ENCODE peak calls at places on chromosomes 4 and X, in nine cellular contexts. R, Z, Y, F, H, C, I, J and M are unnamed samples.

GRCh38 chrX:131068945-131069719 is 11.0 kb downstream of the ARHGAP36 start:
- DNase-seq in F (peak), Y (peak), I (no peak), C (no peak), R (peak), J (no peak), Z (no peak), H (no peak), M (no peak)

GRCh38 chrX:118437283-118437682 is 58.3 kb upstream of the DOCK11 start:
- DNase-seq in Z (no peak), J (no peak), C (no peak), F (no peak), H (peak), R (no peak), I (no peak), Y (no peak), M (no peak)

GRCh38 chr4:14844059-14844458 is 158.2 kb upstream of the CPEB2 start:
- DNase-seq in I (no peak), H (no peak), Y (no peak), R (no peak), F (no peak), Z (no peak), C (no peak), J (no peak), M (no peak)

GRCh38 chr4:122689972-122690371 is 42.5 kb upstream of the BBS12 start:
- DNase-seq in Z (no peak), F (no peak), C (no peak), J (peak), R (no peak), Y (peak), H (no peak), I (no peak), M (no peak)

GRCh38 chrX:110733166-110733565 is 62.5 kb downstream of the CHRDL1 start:
- DNase-seq in Y (no peak), I (no peak), J (no peak), R (no peak), F (no peak), H (no peak), C (no peak), Z (no peak), M (no peak)

GRCh38 chr4:112975567-112976355 is 73.7 kb upstream of the ANK2 start:
- DNase-seq in I (no peak), C (no peak), J (no peak), H (no peak), Z (no peak), R (no peak), F (no peak), Y (no peak), M (no peak)

GRCh38 chr4:186759990-186760389 is 36.3 kb upstream of the FAT1 start:
- DNase-seq in I (no peak), C (no peak), J (no peak), F (no peak), Z (no peak), Y (no peak), H (no peak), R (no peak), M (no peak)

GRCh38 chr4:6142511-6142910 is 57.8 kb downstream of the JAKMIP1 start:
- DNase-seq in J (no peak), Z (no peak), Y (no peak), H (no peak), I (no peak), R (no peak), C (no peak), F (no peak), M (no peak)

GRCh38 chrX:56726609-56727008 is 2.4 kb upstream of the NBDY start:
- DNase-seq in H (peak), J (no peak), C (peak), I (no peak), Z (no peak), Y (no peak), F (peak), R (no peak), M (peak)

GRCh38 chrX:17737707-17738001 is 361 bp downstream of the SCML1 start:
- DNase-seq in Z (no peak), R (peak), I (peak), H (no peak), F (no peak), Y (peak), J (no peak), C (no peak), M (no peak)

GRCh38 chr4:88219099-88219498 is 60.7 kb upstream of the ABCG2 start:
- DNase-seq in F (peak), C (peak), H (peak), J (peak), I (no peak), Y (no peak), R (no peak), Z (peak), M (peak)

GRCh38 chr4:141573678-141574077 is 62.7 kb upstream of the IL15 start:
- DNase-seq in F (no peak), H (no peak), J (no peak), I (no peak), R (no peak), C (no peak), Z (no peak), Y (no peak), M (no peak)

GRCh38 chrX:153722704-153723350 is 1.4 kb downstream of the BCAP31 start:
- DNase-seq in Z (no peak), Y (no peak), R (no peak), I (no peak), J (no peak), H (no peak), F (no peak), C (no peak), M (no peak)

GRCh38 chr4:78552398-78553396 is 1.1 kb downstream of the ANXA3 start:
- DNase-seq in Y (no peak), R (no peak), F (no peak), H (no peak), I (no peak), J (no peak), C (peak), Z (no peak), M (no peak)

GRCh38 chrX:19332983-19333382 is 10.7 kb upstream of the PDHA1 start:
- DNase-seq in Z (peak), F (peak), R (no peak), Y (no peak), I (no peak), J (no peak), H (peak), C (no peak), M (no peak)

GRCh38 chr4:126742048-126742447 is 890.7 kb upstream of the INTU start:
- DNase-seq in Z (no peak), I (no peak), Y (no peak), H (no peak), F (no peak), C (no peak), J (peak), R (no peak), M (no peak)

GRCh38 chrX:142156567-142156966 is 48.5 kb downstream of the MAGEC2 start:
- DNase-seq in I (no peak), Y (no peak), C (no peak), R (no peak), F (no peak), Z (no peak), J (no peak), H (no peak), M (no peak)

GRCh38 chr4:111649308-111649707 is 495.9 kb upstream of the FAM241A start:
- DNase-seq in I (no peak), H (no peak), Y (no peak), Z (no peak), R (no peak), F (no peak), J (no peak), C (no peak), M (no peak)

GRCh38 chr4:101695176-101695575 is 95.4 kb upstream of the BANK1 start:
- DNase-seq in Y (no peak), C (no peak), H (peak), I (no peak), F (no peak), R (no peak), Z (no peak), J (no peak), M (no peak)